ENCODE peak calls at places on chromosomes 11 and 22, in ten cellular contexts. Q is bronchial epithelial cell; E is small intestine; L is heart right ventricle; J is sigmoid colon; R is thoracic aorta; B is neuronal stem cell; N is left lung; Z is effector memory CD4-positive, alpha-beta T cell; P is lower leg skin. G is an unnamed sample.

GRCh38 chr11:120063686-120064340 is 74.1 kb downstream of the TRIM29 start:
- DNase-seq in Q (no peak), E (no peak), L (no peak), J (no peak), R (no peak), B (no peak), N (no peak), Z (no peak), P (peak), G (no peak)

GRCh38 chr11:7688238-7688826 is 15.0 kb upstream of the CYB5R2 start:
- DNase-seq in Q (peak), E (peak), L (no peak), J (no peak), R (no peak), B (no peak), N (no peak), Z (no peak), P (no peak), G (no peak)

GRCh38 chr11:75275581-75275980 is 35.0 kb downstream of the TPBGL start:
- DNase-seq in Q (no peak), E (peak), L (no peak), J (peak), R (no peak), B (no peak), N (peak), Z (peak), P (peak), G (no peak)

GRCh38 chr11:8593935-8594909 is at the start of gene STK33:
- DNase-seq in Q (no peak), E (peak), L (peak), J (peak), R (no peak), B (peak), N (peak), Z (no peak), P (no peak), G (peak)

GRCh38 chr11:46856605-46857339 is 10.7 kb upstream of the CKAP5 start:
- DNase-seq in Q (no peak), E (no peak), L (no peak), J (no peak), R (no peak), B (no peak), N (no peak), Z (no peak), P (no peak), G (no peak)

GRCh38 chr22:19058713-19059451 is 63.3 kb downstream of the DGCR2 start:
- DNase-seq in Q (no peak), E (no peak), L (no peak), J (peak), R (no peak), B (no peak), N (no peak), Z (no peak), P (peak), G (no peak)

GRCh38 chr11:44519989-44520737 is 45.3 kb upstream of the CD82 start:
- DNase-seq in Q (no peak), E (no peak), L (peak), J (peak), R (no peak), B (no peak), N (peak), Z (no peak), P (no peak), G (no peak)

GRCh38 chr11:69653406-69653960 is 12.5 kb downstream of the CCND1 start:
- DNase-seq in Q (no peak), E (no peak), L (no peak), J (no peak), R (no peak), B (no peak), N (no peak), Z (no peak), P (no peak), G (no peak)

GRCh38 chr22:24875862-24876506 is 70.0 kb downstream of the SGSM1 start:
- DNase-seq in Q (no peak), E (no peak), L (no peak), J (no peak), R (no peak), B (peak), N (no peak), Z (no peak), P (no peak), G (no peak)

GRCh38 chr11:118198370-118198769 is 21.9 kb upstream of the SCN2B start:
- DNase-seq in Q (peak), E (peak), L (peak), J (peak), R (peak), B (no peak), N (peak), Z (peak), P (peak), G (peak)

GRCh38 chr22:42074153-42074750 is at the start of gene PHETA2:
- DNase-seq in Q (no peak), E (peak), L (peak), J (no peak), R (no peak), B (no peak), N (peak), Z (no peak), P (peak), G (no peak)

DNA sequence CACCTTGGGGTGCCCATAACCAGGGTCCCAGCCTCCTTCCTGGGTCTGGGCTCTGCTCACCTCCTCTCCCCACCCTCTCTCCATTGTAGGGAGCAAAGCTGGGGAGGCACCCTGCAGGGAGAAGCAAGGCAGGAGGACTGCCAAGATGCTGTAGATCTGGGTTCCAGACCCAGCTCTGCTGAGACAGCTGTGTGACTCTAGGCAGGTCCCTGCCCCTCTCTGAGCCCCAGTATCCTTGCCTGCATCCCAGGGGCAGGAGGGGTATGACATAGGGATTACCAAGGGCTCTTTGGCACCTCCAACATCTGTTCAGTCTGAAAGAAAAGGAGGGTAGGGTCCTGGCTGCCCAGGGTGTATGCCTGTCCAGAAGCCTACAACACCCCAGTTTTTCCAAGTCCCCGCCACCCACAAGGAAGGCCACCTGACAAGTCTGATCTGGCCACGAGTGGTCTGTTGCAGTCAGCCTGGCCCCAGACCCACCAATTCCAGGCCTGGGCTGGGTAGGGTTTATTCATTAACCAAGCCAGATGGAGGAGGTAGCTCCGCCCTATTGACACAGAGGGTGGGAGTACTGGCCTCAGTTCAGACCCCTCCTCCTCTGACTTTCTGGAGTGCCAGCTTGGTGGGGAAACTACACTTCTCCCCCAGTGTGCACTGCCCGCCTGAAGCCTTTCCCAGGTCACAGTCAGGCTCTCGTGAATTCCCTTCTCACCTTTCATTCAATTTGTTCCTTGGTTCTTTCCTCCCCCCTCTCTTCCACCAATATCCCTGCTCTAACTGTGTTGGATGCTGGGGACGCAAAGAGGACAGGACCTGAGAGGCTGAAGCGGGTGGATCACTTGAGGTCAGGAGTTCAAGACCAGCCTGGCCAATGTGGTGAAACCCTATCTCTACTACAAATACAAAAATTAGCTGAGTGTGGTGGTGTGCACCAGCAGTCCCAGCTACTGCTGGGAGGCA is 15.0 kb downstream of the STARD10 start:
- DNase-seq in Q (no peak), E (peak), L (no peak), J (no peak), R (no peak), B (no peak), N (no peak), Z (no peak), P (no peak), G (no peak)
- H3K4me3 ChIP-seq in Q (no peak), E (no peak), L (no peak), J (no peak), R (no peak), B (no peak), N (no peak), Z (no peak), P (no peak), G (no peak)

GRCh38 chr22:43890901-43891331 is 897 bp downstream of the PNPLA5 start:
- DNase-seq in Q (no peak), E (no peak), L (no peak), J (peak), R (no peak), B (no peak), N (no peak), Z (no peak), P (no peak), G (no peak)
- H3K4me3 ChIP-seq in Q (no peak), E (no peak), L (no peak), J (no peak), R (no peak), B (no peak), N (no peak), Z (no peak), P (no peak), G (peak)

GRCh38 chr11:1310772-1311468 is 1.5 kb upstream of the TOLLIP start:
- DNase-seq in Q (no peak), E (no peak), L (peak), J (no peak), R (no peak), B (no peak), N (no peak), Z (no peak), P (no peak), G (no peak)
- H3K4me3 ChIP-seq in Q (no peak), E (no peak), L (peak), J (no peak), R (peak), B (no peak), N (no peak), Z (no peak), P (no peak), G (peak)

DNA sequence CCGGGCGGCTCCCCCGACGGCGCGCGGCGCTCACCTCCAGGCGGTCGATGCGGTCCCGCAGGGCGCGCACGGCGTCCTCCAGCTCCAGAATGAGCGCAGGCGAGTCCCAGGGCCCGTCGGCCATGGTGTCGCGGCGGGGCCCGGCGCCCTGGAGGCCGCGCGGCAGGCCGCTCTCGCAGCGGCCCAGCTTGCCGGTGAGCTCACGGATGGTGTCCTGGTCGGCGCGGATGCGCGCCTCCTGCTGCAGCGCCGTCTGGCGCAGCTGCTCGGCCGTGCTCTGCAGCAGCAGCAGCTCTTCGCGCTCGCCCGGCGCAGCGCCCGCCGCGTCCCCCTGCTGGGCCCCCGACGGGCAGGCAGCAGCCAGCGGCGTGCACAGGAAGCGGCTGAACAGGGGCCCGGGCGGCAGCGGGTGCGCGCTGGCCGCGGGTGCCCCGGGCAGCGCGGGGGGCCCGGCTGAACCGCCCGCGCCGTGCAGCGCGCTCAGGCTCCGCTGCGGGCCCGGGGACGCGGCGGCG is 570 bp downstream of the NPTXR start:
- DNase-seq in Q (peak), E (peak), L (peak), J (peak), R (no peak), B (peak), N (no peak), Z (peak), P (no peak), G (no peak)
- H3K4me3 ChIP-seq in Q (peak), E (peak), L (peak), J (peak), R (peak), B (peak), N (peak), Z (peak), P (no peak), G (peak)

GRCh38 chr11:58530236-58530635 is 22.3 kb upstream of the OR5B21 start:
- DNase-seq in Q (no peak), E (no peak), L (no peak), J (no peak), R (no peak), B (no peak), N (no peak), Z (no peak), P (no peak), G (no peak)
- H3K4me3 ChIP-seq in Q (no peak), E (no peak), L (no peak), J (no peak), R (no peak), B (no peak), N (no peak), Z (no peak), P (no peak), G (no peak)

G was measured in dorsolateral prefrontal cortex.